ENCODE peak calls at places on chromosomes 1 and 21, in eight cellular contexts. L is body of pancreas, K is Calu3, O is left ventricle myocardium inferior, A is neural crest cell, W is heart right ventricle, T is cardiac muscle cell, M is astrocyte of the cerebellum. Q is an unnamed sample.

GRCh38 chr1:70536708-70537398 is 125.8 kb downstream of the CTH start:
- DNase-seq in L (no peak), K (no peak), O (no peak), A (no peak), W (no peak), T (no peak), M (no peak), Q (no peak)

GRCh38 chr1:48228156-48228555 is 5.6 kb downstream of the SLC5A9 start:
- DNase-seq in L (no peak), K (peak), O (no peak), A (no peak), W (no peak), T (peak), M (no peak), Q (no peak)

GRCh38 chr1:29259802-29260441 is 23.6 kb downstream of the PTPRU start:
- DNase-seq in L (peak), K (no peak), O (peak), A (peak), W (peak), T (peak), M (no peak), Q (no peak)

GRCh38 chr1:46183119-46183842 is 7.0 kb upstream of the P3R3URF start:
- DNase-seq in L (peak), K (peak), O (peak), A (no peak), W (peak), T (peak), M (peak), Q (no peak)

GRCh38 chr1:117630423-117630998 is 24.7 kb downstream of the TENT5C start:
- DNase-seq in L (peak), K (no peak), O (peak), A (no peak), W (peak), T (no peak), M (no peak), Q (no peak)

GRCh38 chr1:109763646-109764415 is at the start of gene EPS8L3:
- DNase-seq in L (peak), K (peak), O (peak), A (no peak), W (no peak), T (no peak), M (no peak), Q (peak)

GRCh38 chr1:246698466-246699094 is 25.6 kb upstream of the SCCPDH start:
- DNase-seq in L (no peak), K (no peak), O (no peak), A (no peak), W (no peak), T (no peak), M (no peak), Q (no peak)

GRCh38 chr1:114009393-114009792 is 30.1 kb downstream of the OLFML3 start:
- DNase-seq in L (no peak), K (no peak), O (no peak), A (no peak), W (no peak), T (peak), M (peak), Q (no peak)

GRCh38 chr1:208475449-208475848 is 231.3 kb upstream of the PLXNA2 start:
- DNase-seq in L (no peak), K (no peak), O (no peak), A (no peak), W (no peak), T (peak), M (no peak), Q (no peak)

GRCh38 chr1:42170779-42171621 is 6.5 kb upstream of the GUCA2A start:
- DNase-seq in L (peak), K (no peak), O (no peak), A (no peak), W (no peak), T (no peak), M (no peak), Q (no peak)

GRCh38 chr1:167412920-167413319 is 105.4 kb downstream of the CD247 start:
- DNase-seq in L (peak), K (no peak), O (no peak), A (no peak), W (no peak), T (no peak), M (no peak), Q (no peak)

GRCh38 chr1:234315091-234315541 is 58.1 kb upstream of the COA6 start:
- DNase-seq in L (no peak), K (no peak), O (no peak), A (no peak), W (no peak), T (peak), M (peak), Q (no peak)

GRCh38 chr1:36728846-36729245 is 246.1 kb upstream of the CSF3R start:
- DNase-seq in L (no peak), K (no peak), O (no peak), A (no peak), W (no peak), T (no peak), M (no peak), Q (peak)

GRCh38 chr1:182806015-182806678 is 16.6 kb downstream of the NPL start:
- DNase-seq in L (no peak), K (no peak), O (no peak), A (no peak), W (no peak), T (no peak), M (no peak), Q (no peak)

GRCh38 chr1:160519542-160520435 is 3.3 kb downstream of the SLAMF6 start:
- DNase-seq in L (no peak), K (no peak), O (no peak), A (no peak), W (no peak), T (no peak), M (no peak), Q (no peak)

GRCh38 chr1:32992489-32993214 is 28.0 kb upstream of the RNF19B start:
- DNase-seq in L (peak), K (peak), O (peak), A (no peak), W (peak), T (peak), M (peak), Q (peak)

GRCh38 chr1:69475021-69475420 is 92.7 kb upstream of the LRRC7 start:
- DNase-seq in L (no peak), K (no peak), O (no peak), A (no peak), W (no peak), T (no peak), M (no peak), Q (no peak)

GRCh38 chr1:32208463-32208862 is 426 bp upstream of the DCDC2B start:
- DNase-seq in L (no peak), K (no peak), O (no peak), A (no peak), W (no peak), T (no peak), M (no peak), Q (no peak)

GRCh38 chr1:203140743-203141520 is 13.4 kb downstream of the ADORA1 start:
- DNase-seq in L (no peak), K (no peak), O (no peak), A (no peak), W (no peak), T (no peak), M (no peak), Q (no peak)

GRCh38 chr1:208101661-208102431 is 142.3 kb downstream of the PLXNA2 start:
- DNase-seq in L (peak), K (no peak), O (no peak), A (peak), W (no peak), T (peak), M (no peak), Q (no peak)

GRCh38 chr1:151292207-151293030 is 10.3 kb downstream of the ZNF687 start:
- DNase-seq in L (no peak), K (no peak), O (no peak), A (no peak), W (no peak), T (no peak), M (no peak), Q (no peak)

GRCh38 chr1:235588916-235589515 is 60.6 kb downstream of the GNG4 start:
- DNase-seq in L (no peak), K (no peak), O (no peak), A (no peak), W (no peak), T (peak), M (no peak), Q (no peak)

GRCh38 chr1:6424000-6424565 is 493 bp upstream of the ESPN start:
- DNase-seq in L (no peak), K (no peak), O (no peak), A (no peak), W (no peak), T (no peak), M (no peak), Q (no peak)

GRCh38 chr1:12506581-12507280 is 111.3 kb downstream of the DHRS3 start:
- DNase-seq in L (no peak), K (no peak), O (no peak), A (no peak), W (no peak), T (no peak), M (no peak), Q (no peak)

GRCh38 chr1:151340870-151341754 is 5.9 kb downstream of the RFX5 start:
- DNase-seq in L (peak), K (peak), O (no peak), A (peak), W (peak), T (peak), M (peak), Q (no peak)

GRCh38 chr1:227887697-227888403 is 59.9 kb downstream of the WNT9A start:
- DNase-seq in L (peak), K (no peak), O (peak), A (no peak), W (peak), T (peak), M (no peak), Q (peak)

GRCh38 chr1:69648486-69648885 is 80.8 kb downstream of the LRRC7 start:
- DNase-seq in L (no peak), K (no peak), O (no peak), A (no peak), W (no peak), T (peak), M (peak), Q (no peak)

GRCh38 chr21:26923986-26924385 is 42.9 kb downstream of the ADAMTS5 start:
- DNase-seq in L (no peak), K (no peak), O (no peak), A (no peak), W (no peak), T (no peak), M (no peak), Q (no peak)

GRCh38 chr1:3505161-3505560 is 50.7 kb downstream of the ARHGEF16 start:
- DNase-seq in L (no peak), K (no peak), O (no peak), A (no peak), W (no peak), T (no peak), M (no peak), Q (no peak)

DNA sequence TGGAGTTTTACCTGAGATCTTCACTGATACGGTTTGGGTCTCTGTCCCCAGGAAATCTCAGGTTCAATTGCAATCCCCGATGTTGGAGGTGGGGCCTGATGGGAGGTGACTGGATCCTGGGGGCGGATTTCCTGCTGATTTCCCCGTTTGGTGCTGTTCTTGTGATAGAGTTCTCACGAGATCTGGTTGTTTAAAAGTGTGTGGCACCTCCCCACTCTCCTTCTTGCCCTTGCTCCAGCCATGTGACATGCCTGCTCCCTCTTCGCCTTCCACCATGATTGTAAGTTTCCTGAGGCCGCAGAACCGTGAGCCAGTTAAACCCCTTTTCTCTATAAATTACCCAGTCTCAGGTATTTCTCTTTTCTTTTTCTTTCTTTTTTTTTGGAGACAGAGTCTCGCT is 126.4 kb upstream of the SLC45A1 start:
- DNase-seq in L (no peak), K (no peak), O (no peak), A (no peak), W (no peak), T (no peak), M (no peak), Q (no peak)
- TF ChIP-seq CTCF in L (no peak), K (no peak), O (no peak), A (no peak), W (no peak), T (no peak), M (no peak), Q (no peak)

GRCh38 chr1:219875860-219876259 is 52.5 kb downstream of the SLC30A10 start:
- DNase-seq in L (no peak), K (no peak), O (no peak), A (no peak), W (no peak), T (no peak), M (no peak), Q (no peak)
- TF ChIP-seq CTCF in L (no peak), K (no peak), O (no peak), A (no peak), W (no peak), T (no peak), M (no peak), Q (no peak)

GRCh38 chr1:105023719-105024118 is 1274.0 kb downstream of the AMY1C start:
- DNase-seq in L (no peak), K (no peak), O (no peak), A (no peak), W (no peak), T (no peak), M (no peak), Q (no peak)

GRCh38 chr1:105027838-105028471 is 1278.3 kb downstream of the AMY1C start:
- DNase-seq in L (no peak), K (no peak), O (no peak), A (no peak), W (no peak), T (no peak), M (no peak), Q (no peak)
- TF ChIP-seq CTCF in L (no peak), K (no peak), O (no peak), A (no peak), W (no peak), T (no peak), M (no peak), Q (no peak)

GRCh38 chr1:200970771-200971427 is 52.6 kb downstream of the KIF21B start:
- DNase-seq in L (no peak), K (no peak), O (no peak), A (no peak), W (no peak), T (no peak), M (no peak), Q (no peak)

GRCh38 chr1:200971428-200971903 is 52.0 kb downstream of the KIF21B start:
- DNase-seq in L (no peak), K (no peak), O (no peak), A (no peak), W (no peak), T (no peak), M (no peak), Q (no peak)

GRCh38 chr1:200968469-200969410 is 54.8 kb downstream of the KIF21B start:
- DNase-seq in L (no peak), K (no peak), O (no peak), A (no peak), W (no peak), T (no peak), M (no peak), Q (no peak)

GRCh38 chr1:200967693-200968468 is 55.6 kb downstream of the KIF21B start:
- DNase-seq in L (no peak), K (no peak), O (no peak), A (no peak), W (no peak), T (no peak), M (no peak), Q (no peak)

DNA sequence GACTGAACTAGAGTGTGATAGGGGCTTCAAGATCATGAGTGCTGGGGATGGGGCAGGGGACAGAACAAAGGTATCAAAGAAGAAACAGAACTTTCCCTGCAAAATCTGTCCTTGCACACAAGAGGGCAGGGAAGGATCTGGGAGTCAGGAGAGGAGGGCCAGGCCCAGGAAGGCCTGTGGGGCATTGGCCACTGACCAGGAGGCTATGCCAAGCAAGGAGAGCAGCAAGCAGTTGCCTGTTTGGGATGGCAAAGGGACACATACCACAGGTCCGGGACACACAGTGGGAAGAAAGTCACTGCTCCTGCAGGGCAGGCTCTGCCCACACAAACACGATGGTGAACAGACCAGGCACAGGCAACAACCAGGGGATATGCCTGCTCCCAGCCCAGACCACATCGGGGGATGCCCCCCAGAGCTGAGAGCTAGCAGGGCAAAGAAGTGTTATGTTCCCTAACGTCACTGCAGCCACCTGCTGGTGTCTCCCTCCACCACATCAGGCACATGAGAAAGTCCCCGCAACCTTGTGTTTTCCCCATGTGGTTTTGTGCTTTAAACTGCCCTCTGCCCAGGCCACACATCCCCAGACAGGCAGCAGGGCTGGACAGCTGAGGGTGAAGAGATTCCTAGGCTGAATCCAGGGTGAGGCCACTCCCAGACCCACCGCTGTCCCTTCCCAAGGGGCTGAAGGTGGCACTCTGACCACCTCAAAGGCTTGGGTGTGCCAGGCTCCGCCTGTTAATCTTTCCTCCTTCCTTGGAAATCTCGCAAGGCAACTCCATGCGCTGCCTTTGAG is 53.6 kb downstream of the KIF21B start:
- DNase-seq in L (no peak), K (no peak), O (no peak), A (no peak), W (no peak), T (no peak), M (no peak), Q (no peak)
- TF ChIP-seq CTCF in L (no peak), K (no peak), O (no peak), A (no peak), W (no peak), T (no peak), M (no peak), Q (no peak)

DNA sequence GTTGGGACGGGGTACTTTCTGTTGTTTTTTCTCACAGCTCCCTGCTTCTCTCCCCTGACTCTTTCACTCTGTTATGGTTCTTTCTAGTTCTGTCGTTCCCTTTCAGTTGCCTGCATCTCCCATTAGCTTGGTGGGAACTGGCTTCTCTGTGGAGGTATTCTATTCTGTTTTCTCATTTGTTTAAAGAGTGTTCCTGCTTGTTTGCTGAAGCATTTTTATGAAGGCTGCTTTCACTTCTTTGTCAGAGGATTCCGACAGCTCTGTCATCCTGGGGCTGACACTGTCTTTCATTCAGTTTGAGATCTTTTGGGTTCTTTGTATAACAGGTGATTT is 96.0 kb upstream of the COL6A1 start:
- DNase-seq in L (no peak), K (no peak), O (no peak), A (no peak), W (no peak), T (no peak), M (no peak), Q (no peak)
- TF ChIP-seq CTCF in L (no peak), K (no peak), O (no peak), A (no peak), W (no peak), T (no peak), M (no peak), Q (no peak)

GRCh38 chr1:60826320-60827094 is 255.9 kb upstream of the NFIA start:
- DNase-seq in L (no peak), K (no peak), O (no peak), A (no peak), W (no peak), T (no peak), M (no peak), Q (no peak)

GRCh38 chr1:60822252-60822651 is 260.1 kb upstream of the NFIA start:
- DNase-seq in L (no peak), K (no peak), O (no peak), A (no peak), W (no peak), T (no peak), M (no peak), Q (no peak)

GRCh38 chr1:60828944-60829343 is 253.4 kb upstream of the NFIA start:
- DNase-seq in L (no peak), K (no peak), O (no peak), A (no peak), W (no peak), T (no peak), M (no peak), Q (no peak)

GRCh38 chr1:60823151-60823550 is 259.2 kb upstream of the NFIA start:
- DNase-seq in L (no peak), K (no peak), O (no peak), A (no peak), W (no peak), T (no peak), M (no peak), Q (no peak)

GRCh38 chr1:60825593-60825992 is 256.8 kb upstream of the NFIA start:
- DNase-seq in L (no peak), K (no peak), O (no peak), A (no peak), W (no peak), T (no peak), M (no peak), Q (no peak)
- TF ChIP-seq CTCF in L (no peak), K (no peak), O (no peak), A (peak), W (no peak), T (peak), M (no peak), Q (peak)

DNA sequence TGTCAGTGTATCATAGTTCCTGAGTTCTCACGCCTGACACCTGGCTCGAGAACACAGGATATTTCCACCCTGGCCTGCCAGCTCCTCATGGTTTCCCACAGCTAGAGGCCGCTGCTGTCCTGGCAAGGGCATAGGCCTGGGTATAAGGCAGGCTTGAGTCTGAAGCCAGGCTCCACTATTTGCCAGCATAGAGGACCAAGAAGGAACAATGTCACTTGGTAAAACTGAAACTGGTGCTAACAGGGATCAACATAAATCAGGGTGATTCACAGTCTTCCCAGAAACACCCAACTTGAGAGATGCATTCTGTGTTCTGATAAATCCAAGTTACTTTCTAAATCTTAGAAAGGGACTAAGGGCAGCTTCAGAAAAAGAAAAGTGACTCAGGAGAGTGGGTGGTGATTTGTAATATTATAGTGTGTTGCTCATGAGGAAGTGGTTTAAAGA is 6.9 kb upstream of the S100A2 start:
- DNase-seq in L (peak), K (peak), O (peak), A (peak), W (peak), T (peak), M (peak), Q (no peak)
- TF ChIP-seq CTCF in L (peak), K (peak), O (peak), A (peak), W (peak), T (peak), M (peak), Q (no peak)